ENCODE peak calls at places on chromosome 22, in five cellular contexts. E, X, A, T and O are unnamed samples.

GRCh38 chr22:50485221-50486131 is 1.2 kb upstream of the MIOX start:
- DNase-seq in A (peak), E (no peak), X (peak), T (peak), O (no peak)

GRCh38 chr22:28793976-28794584 is 6.3 kb downstream of the XBP1 start:
- DNase-seq in X (no peak), T (no peak), E (no peak), A (no peak), O (no peak)

GRCh38 chr22:30206964-30207363 is 39.6 kb downstream of the LIF start:
- DNase-seq in E (no peak), A (no peak), T (peak), X (peak), O (no peak)

GRCh38 chr22:36087784-36088183 is 59.2 kb upstream of the RBFOX2 start:
- DNase-seq in A (no peak), E (no peak), T (no peak), X (no peak), O (no peak)

GRCh38 chr22:36413022-36413770 is 25.4 kb upstream of the MYH9 start:
- DNase-seq in E (no peak), X (peak), T (no peak), A (no peak), O (no peak)

GRCh38 chr22:28994522-28994921 is 67.1 kb downstream of the C22orf31 start:
- DNase-seq in T (no peak), X (no peak), A (no peak), E (no peak), O (no peak)

GRCh38 chr22:22244337-22245250 is at the start of gene VPREB1:
- DNase-seq in X (no peak), E (no peak), A (no peak), T (no peak), O (no peak)

GRCh38 chr22:45334068-45334467 is 24.3 kb downstream of the FAM118A start:
- DNase-seq in X (no peak), T (no peak), E (peak), A (no peak), O (no peak)

GRCh38 chr22:49233507-49234100 is 594.1 kb downstream of the BRD1 start:
- DNase-seq in A (no peak), X (no peak), T (no peak), E (no peak), O (no peak)

GRCh38 chr22:42366815-42367581 is 65.2 kb downstream of the NFAM1 start:
- DNase-seq in E (no peak), A (no peak), T (peak), X (no peak), O (no peak)

GRCh38 chr22:30402036-30402759 is 5.4 kb downstream of the SEC14L2 start:
- DNase-seq in A (no peak), T (no peak), E (no peak), X (no peak), O (no peak)

GRCh38 chr22:27985323-27986275 is 66.5 kb upstream of the PITPNB start:
- DNase-seq in A (no peak), E (no peak), T (no peak), X (no peak), O (no peak)

GRCh38 chr22:48758021-48758561 is 1069.6 kb downstream of the BRD1 start:
- DNase-seq in T (no peak), A (no peak), E (no peak), X (no peak), O (no peak)

GRCh38 chr22:21603973-21604372 is 25.8 kb downstream of the YDJC start:
- DNase-seq in E (no peak), T (no peak), X (no peak), A (no peak), O (no peak)

GRCh38 chr22:24506802-24507438 is 11.8 kb downstream of the UPB1 start:
- DNase-seq in A (no peak), X (peak), E (no peak), T (no peak), O (no peak)

GRCh38 chr22:24583221-24583971 is 9.5 kb downstream of the LRRC75B start:
- DNase-seq in X (peak), A (no peak), T (peak), E (no peak), O (no peak)

GRCh38 chr22:45229181-45229580 is 11.5 kb downstream of the KIAA0930 start:
- DNase-seq in X (no peak), T (peak), A (no peak), E (no peak), O (no peak)

GRCh38 chr22:24156915-24157782 is 24.1 kb upstream of the SUSD2 start:
- DNase-seq in A (peak), E (peak), X (peak), T (peak), O (peak)

GRCh38 chr22:50739279-50739691 is 1.3 kb downstream of the ACR start:
- DNase-seq in E (no peak), T (no peak), X (no peak), A (no peak), O (no peak)

GRCh38 chr22:38186429-38186828 is 4.8 kb upstream of the PLA2G6 start:
- DNase-seq in E (no peak), T (no peak), X (no peak), A (no peak), O (no peak)